ENCODE peak calls at places on chromosomes 6 and 20, in seven cellular contexts. One of them, this sample, is unnamed.

GRCh38 chr20:36654506-36654905 is 8.5 kb upstream of the SLA2 start:
- DNase-seq in neuronal stem cell: no peak
- DNase-seq in ovary: no peak
- DNase-seq in aorta: no peak
- DNase-seq in AG04449: no peak
- DNase-seq in breast epithelium: no peak
- DNase-seq in neural progenitor cell: no peak
- DNase-seq in this sample: no peak

GRCh38 chr20:18005990-18006364 is 37.2 kb downstream of the MGME1 start:
- DNase-seq in breast epithelium: no peak
- DNase-seq in ovary: no peak
- DNase-seq in aorta: no peak
- DNase-seq in neuronal stem cell: no peak
- DNase-seq in AG04449: no peak
- DNase-seq in neural progenitor cell: no peak
- DNase-seq in this sample: no peak

GRCh38 chr20:25476106-25477105 is 68.9 kb downstream of the GINS1 start:
- DNase-seq in neural progenitor cell: no peak
- DNase-seq in breast epithelium: no peak
- DNase-seq in aorta: no peak
- DNase-seq in neuronal stem cell: no peak
- DNase-seq in ovary: no peak
- DNase-seq in AG04449: no peak
- DNase-seq in this sample: no peak

GRCh38 chr6:28914941-28915340 is 8.8 kb downstream of the TRIM27 start:
- DNase-seq in breast epithelium: no peak
- DNase-seq in ovary: no peak
- DNase-seq in aorta: no peak
- DNase-seq in AG04449: no peak
- DNase-seq in neural progenitor cell: no peak
- DNase-seq in neuronal stem cell: no peak
- DNase-seq in this sample: no peak

GRCh38 chr20:44785768-44786167 is 24.6 kb downstream of the RIMS4 start:
- DNase-seq in neural progenitor cell: peak; percentile 58
- DNase-seq in aorta: no peak
- DNase-seq in breast epithelium: no peak
- DNase-seq in neuronal stem cell: no peak
- DNase-seq in AG04449: no peak
- DNase-seq in ovary: no peak
- DNase-seq in this sample: no peak

GRCh38 chr6:88662653-88663174 is 300.7 kb downstream of the RNGTT start:
- DNase-seq in breast epithelium: no peak
- DNase-seq in neural progenitor cell: no peak
- DNase-seq in ovary: no peak
- DNase-seq in aorta: no peak
- DNase-seq in AG04449: no peak
- DNase-seq in neuronal stem cell: no peak
- DNase-seq in this sample: no peak

GRCh38 chr20:3461191-3461874 is 9.5 kb upstream of the ATRN start:
- DNase-seq in neuronal stem cell: no peak
- DNase-seq in aorta: no peak
- DNase-seq in ovary: no peak
- DNase-seq in neural progenitor cell: peak; percentile 60
- DNase-seq in breast epithelium: no peak
- DNase-seq in AG04449: no peak
- DNase-seq in this sample: no peak

GRCh38 chr6:56860466-56860865 is 94.4 kb upstream of the BEND6 start:
- DNase-seq in aorta: no peak
- DNase-seq in ovary: no peak
- DNase-seq in AG04449: no peak
- DNase-seq in neural progenitor cell: no peak
- DNase-seq in breast epithelium: no peak
- DNase-seq in neuronal stem cell: no peak
- DNase-seq in this sample: no peak

GRCh38 chr20:10419550-10420133 is 14.4 kb downstream of the MKKS start:
- DNase-seq in AG04449: no peak
- DNase-seq in ovary: no peak
- DNase-seq in neural progenitor cell: no peak
- DNase-seq in neuronal stem cell: no peak
- DNase-seq in breast epithelium: no peak
- DNase-seq in aorta: no peak
- DNase-seq in this sample: no peak

GRCh38 chr6:73898599-73898998 is 202.6 kb downstream of the CD109 start:
- DNase-seq in breast epithelium: no peak
- DNase-seq in neural progenitor cell: peak; percentile 24
- DNase-seq in ovary: no peak
- DNase-seq in aorta: no peak
- DNase-seq in neuronal stem cell: no peak
- DNase-seq in AG04449: no peak
- DNase-seq in this sample: no peak

GRCh38 chr6:90284236-90284744 is 12.4 kb downstream of the BACH2 start:
- DNase-seq in neuronal stem cell: peak; percentile 44
- DNase-seq in breast epithelium: no peak
- DNase-seq in ovary: peak; percentile 28
- DNase-seq in aorta: no peak
- DNase-seq in AG04449: peak; percentile 67
- DNase-seq in neural progenitor cell: peak; percentile 56
- DNase-seq in this sample: peak; percentile 85

GRCh38 chr6:98590957-98591356 is 243.4 kb upstream of the POU3F2 start:
- DNase-seq in aorta: no peak
- DNase-seq in neuronal stem cell: no peak
- DNase-seq in AG04449: no peak
- DNase-seq in breast epithelium: no peak
- DNase-seq in ovary: no peak
- DNase-seq in neural progenitor cell: no peak
- DNase-seq in this sample: no peak

GRCh38 chr6:6006428-6007310 is at the start of gene NRN1:
- DNase-seq in neuronal stem cell: no peak
- DNase-seq in aorta: no peak
- DNase-seq in breast epithelium: no peak
- DNase-seq in neural progenitor cell: peak; percentile 52
- DNase-seq in ovary: no peak
- DNase-seq in AG04449: no peak
- DNase-seq in this sample: no peak

GRCh38 chr20:35508493-35509218 is 20.8 kb downstream of the C20orf173 start:
- DNase-seq in neural progenitor cell: no peak
- DNase-seq in AG04449: no peak
- DNase-seq in neuronal stem cell: no peak
- DNase-seq in aorta: no peak
- DNase-seq in ovary: no peak
- DNase-seq in breast epithelium: no peak
- DNase-seq in this sample: no peak

GRCh38 chr20:12723811-12724210 is 285.0 kb upstream of the SPTLC3 start:
- DNase-seq in neural progenitor cell: no peak
- DNase-seq in neuronal stem cell: no peak
- DNase-seq in aorta: no peak
- DNase-seq in breast epithelium: no peak
- DNase-seq in AG04449: no peak
- DNase-seq in ovary: no peak
- DNase-seq in this sample: no peak

GRCh38 chr6:18115356-18115755 is 7.1 kb downstream of the NHLRC1 start:
- DNase-seq in neural progenitor cell: no peak
- DNase-seq in breast epithelium: no peak
- DNase-seq in ovary: no peak
- DNase-seq in aorta: no peak
- DNase-seq in neuronal stem cell: no peak
- DNase-seq in AG04449: no peak
- DNase-seq in this sample: peak; percentile 61

GRCh38 chr6:72849346-72849745 is 227.5 kb downstream of the KCNQ5 start:
- DNase-seq in neural progenitor cell: no peak
- DNase-seq in neuronal stem cell: no peak
- DNase-seq in aorta: no peak
- DNase-seq in breast epithelium: no peak
- DNase-seq in ovary: no peak
- DNase-seq in AG04449: no peak
- DNase-seq in this sample: no peak

GRCh38 chr6:79762370-79762769 is 131.2 kb downstream of the SH3BGRL2 start:
- DNase-seq in ovary: no peak
- DNase-seq in aorta: no peak
- DNase-seq in breast epithelium: no peak
- DNase-seq in neural progenitor cell: peak; percentile 42
- DNase-seq in neuronal stem cell: no peak
- DNase-seq in AG04449: no peak
- DNase-seq in this sample: no peak

GRCh38 chr6:107132330-107132954 is 17.1 kb upstream of the BEND3 start:
- DNase-seq in breast epithelium: no peak
- DNase-seq in ovary: no peak
- DNase-seq in AG04449: no peak
- DNase-seq in neuronal stem cell: no peak
- DNase-seq in aorta: no peak
- DNase-seq in neural progenitor cell: peak; percentile 37
- DNase-seq in this sample: peak; percentile 50

GRCh38 chr20:54570561-54570960 is 95.2 kb downstream of the DOK5 start:
- DNase-seq in aorta: no peak
- DNase-seq in neural progenitor cell: no peak
- DNase-seq in neuronal stem cell: no peak
- DNase-seq in AG04449: no peak
- DNase-seq in breast epithelium: no peak
- DNase-seq in ovary: no peak
- DNase-seq in this sample: no peak

GRCh38 chr6:52603000-52603795 is 26.3 kb upstream of the TRAM2 start:
- DNase-seq in AG04449: no peak
- DNase-seq in breast epithelium: no peak
- DNase-seq in neural progenitor cell: no peak
- DNase-seq in ovary: no peak
- DNase-seq in aorta: no peak
- DNase-seq in neuronal stem cell: no peak
- DNase-seq in this sample: peak; percentile 67

GRCh38 chr20:34249291-34249690 is 8.1 kb downstream of the ASIP start:
- DNase-seq in ovary: no peak
- DNase-seq in AG04449: no peak
- DNase-seq in aorta: no peak
- DNase-seq in neural progenitor cell: no peak
- DNase-seq in breast epithelium: no peak
- DNase-seq in neuronal stem cell: no peak
- DNase-seq in this sample: peak; percentile 86

GRCh38 chr6:79385893-79386292 is 151.3 kb downstream of the LCA5 start:
- DNase-seq in neuronal stem cell: no peak
- DNase-seq in breast epithelium: no peak
- DNase-seq in ovary: no peak
- DNase-seq in neural progenitor cell: no peak
- DNase-seq in aorta: no peak
- DNase-seq in AG04449: no peak
- DNase-seq in this sample: no peak

DNA sequence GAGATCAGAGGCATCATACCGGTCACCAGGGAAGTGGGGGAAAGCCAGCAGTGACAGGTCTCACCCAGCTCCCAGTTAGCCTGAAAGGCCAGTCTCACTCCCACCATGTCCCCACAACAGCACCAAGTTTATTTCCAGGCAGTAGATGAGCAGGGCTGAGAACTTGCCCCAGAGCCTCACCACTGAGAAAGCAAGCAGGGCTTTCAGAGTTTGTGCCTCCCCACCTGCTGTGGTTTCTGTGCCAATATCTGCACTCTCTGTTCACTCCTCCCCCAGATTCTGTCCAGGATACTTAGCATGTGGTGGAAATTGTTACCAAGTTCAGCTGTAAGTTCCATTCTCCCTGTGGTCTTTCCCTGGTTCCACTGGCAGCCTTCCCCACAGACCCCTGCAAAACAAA is 255.0 kb upstream of the HTR1E start:
- DNase-seq in breast epithelium: no peak
- DNase-seq in ovary: no peak
- DNase-seq in AG04449: no peak
- DNase-seq in aorta: no peak
- DNase-seq in neuronal stem cell: no peak
- DNase-seq in neural progenitor cell: no peak
- DNase-seq in this sample: no peak
- H3K4me3 ChIP-seq in breast epithelium: no peak overlapping the region
- H3K4me3 ChIP-seq in ovary: no peak overlapping the region
- H3K4me3 ChIP-seq in AG04449: no peak overlapping the region
- H3K4me3 ChIP-seq in aorta: no peak overlapping the region
- H3K4me3 ChIP-seq in neuronal stem cell: no peak overlapping the region
- H3K4me3 ChIP-seq in neural progenitor cell: no peak overlapping the region
- H3K4me3 ChIP-seq in this sample: no peak overlapping the region

GRCh38 chr6:10398439-10399218 is 16.2 kb downstream of the TFAP2A start:
- DNase-seq in neuronal stem cell: no peak
- DNase-seq in aorta: no peak
- DNase-seq in AG04449: no peak
- DNase-seq in ovary: no peak
- DNase-seq in neural progenitor cell: peak; percentile 36
- DNase-seq in breast epithelium: no peak
- DNase-seq in this sample: no peak
- H3K4me3 ChIP-seq in neuronal stem cell: no peak overlapping the region
- H3K4me3 ChIP-seq in aorta: no peak overlapping the region
- H3K4me3 ChIP-seq in AG04449: no peak overlapping the region
- H3K4me3 ChIP-seq in ovary: no peak overlapping the region
- H3K4me3 ChIP-seq in neural progenitor cell: no peak overlapping the region
- H3K4me3 ChIP-seq in breast epithelium: no peak overlapping the region
- H3K4me3 ChIP-seq in this sample: no peak overlapping the region

DNA sequence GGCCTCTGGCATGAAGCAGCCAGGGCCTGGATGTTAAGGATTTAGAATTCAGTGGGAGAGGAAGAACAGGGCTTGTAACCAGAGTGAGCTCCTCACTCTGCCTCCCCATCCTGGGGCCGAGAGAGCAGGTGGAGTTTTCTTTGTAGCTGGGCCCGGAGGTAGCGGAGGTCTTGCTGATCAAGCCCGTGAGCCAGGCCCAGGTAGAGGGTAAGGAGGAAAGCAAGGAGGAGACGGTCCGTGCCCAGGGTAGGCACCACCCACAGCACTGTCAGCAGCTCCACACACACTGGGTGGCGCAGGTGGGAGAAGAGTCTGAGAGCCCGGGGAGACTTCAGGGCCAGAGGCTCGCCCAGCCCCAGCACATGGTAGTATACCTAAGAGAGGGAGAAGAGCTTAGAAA is 2.1 kb upstream of the PPP1R18 start:
- DNase-seq in aorta: peak; percentile 39
- DNase-seq in breast epithelium: no peak
- DNase-seq in AG04449: no peak
- DNase-seq in neural progenitor cell: no peak
- DNase-seq in neuronal stem cell: no peak
- DNase-seq in ovary: no peak
- DNase-seq in this sample: no peak
- H3K4me3 ChIP-seq in aorta: no peak overlapping the region
- H3K4me3 ChIP-seq in breast epithelium: peak overlapping the region; percentile 82
- H3K4me3 ChIP-seq in AG04449: peak overlapping the region; percentile 15
- H3K4me3 ChIP-seq in neural progenitor cell: no peak overlapping the region
- H3K4me3 ChIP-seq in neuronal stem cell: no peak overlapping the region
- H3K4me3 ChIP-seq in ovary: no peak overlapping the region
- H3K4me3 ChIP-seq in this sample: peak overlapping the region; percentile 78

DNA sequence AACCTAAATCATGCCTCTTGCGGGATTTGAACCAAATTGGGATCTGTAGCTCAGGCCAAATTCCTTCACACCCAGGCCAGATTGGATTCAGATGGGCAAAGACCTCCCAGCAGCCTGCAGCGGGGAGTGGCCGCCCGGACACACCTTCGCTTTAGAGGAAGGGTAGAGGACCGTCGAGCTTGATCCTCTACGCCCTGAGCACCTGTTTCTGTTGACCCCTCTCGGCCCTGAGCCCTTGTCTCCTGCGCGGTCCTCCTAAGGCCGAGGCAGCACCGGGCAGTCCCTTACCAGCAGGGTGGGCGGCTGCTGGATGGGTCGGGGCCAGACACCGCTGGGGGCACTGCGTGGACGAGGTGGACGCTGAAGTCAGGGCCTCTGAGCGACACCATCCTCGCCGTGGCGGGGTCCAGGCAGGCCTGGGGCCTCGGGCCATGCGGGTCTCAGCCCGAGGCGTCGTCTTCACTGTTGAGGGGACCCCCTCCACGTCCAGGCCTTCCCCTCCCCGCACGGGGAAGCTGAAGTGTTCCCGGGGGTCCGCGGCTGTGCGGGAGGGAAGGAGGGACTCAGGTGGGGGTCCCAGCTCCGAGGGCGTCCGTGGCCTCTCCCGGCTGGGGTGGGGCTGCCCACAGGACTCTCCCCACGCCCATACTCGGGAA is 114.8 kb downstream of the SMOC2 start:
- DNase-seq in AG04449: no peak
- DNase-seq in neuronal stem cell: no peak
- DNase-seq in neural progenitor cell: no peak
- DNase-seq in aorta: no peak
- DNase-seq in breast epithelium: no peak
- DNase-seq in ovary: no peak
- DNase-seq in this sample: no peak
- H3K4me3 ChIP-seq in AG04449: no peak overlapping the region
- H3K4me3 ChIP-seq in neuronal stem cell: no peak overlapping the region
- H3K4me3 ChIP-seq in neural progenitor cell: no peak overlapping the region
- H3K4me3 ChIP-seq in aorta: no peak overlapping the region
- H3K4me3 ChIP-seq in breast epithelium: no peak overlapping the region
- H3K4me3 ChIP-seq in ovary: no peak overlapping the region
- H3K4me3 ChIP-seq in this sample: no peak overlapping the region

This sample was measured in NB4.